ENCODE peak calls at places on chromosomes 12 and 14, in eight cellular contexts. One of them, this sample, is unnamed.

GRCh38 chr12:25701290-25701689 is 148.2 kb upstream of the LMNTD1 start:
- DNase-seq in ecto neural progenitor cell: no peak
- DNase-seq in AG10803: peak
- DNase-seq in cardiac fibroblast: peak
- DNase-seq in ovary: no peak
- DNase-seq in kidney epithelial cell: no peak
- DNase-seq in NCI-H82: no peak
- DNase-seq in amniotic stem cell: no peak
- DNase-seq in this sample: no peak

GRCh38 chr12:4134833-4135597 is 138.5 kb upstream of the CCND2 start:
- DNase-seq in ecto neural progenitor cell: peak
- DNase-seq in NCI-H82: no peak
- DNase-seq in amniotic stem cell: no peak
- DNase-seq in kidney epithelial cell: no peak
- DNase-seq in cardiac fibroblast: no peak
- DNase-seq in AG10803: no peak
- DNase-seq in ovary: no peak
- DNase-seq in this sample: no peak

GRCh38 chr14:52348796-52349195 is 34.7 kb downstream of the PTGER2 start:
- DNase-seq in amniotic stem cell: no peak
- DNase-seq in ovary: no peak
- DNase-seq in ecto neural progenitor cell: no peak
- DNase-seq in AG10803: peak
- DNase-seq in cardiac fibroblast: peak
- DNase-seq in kidney epithelial cell: no peak
- DNase-seq in NCI-H82: no peak
- DNase-seq in this sample: no peak

GRCh38 chr12:119156401-119156800 is 22.3 kb upstream of the HSPB8 start:
- DNase-seq in NCI-H82: no peak
- DNase-seq in kidney epithelial cell: no peak
- DNase-seq in amniotic stem cell: no peak
- DNase-seq in ovary: no peak
- DNase-seq in cardiac fibroblast: no peak
- DNase-seq in AG10803: no peak
- DNase-seq in ecto neural progenitor cell: peak
- DNase-seq in this sample: no peak

GRCh38 chr12:94994312-94994711 is 9.2 kb downstream of the NDUFA12 start:
- DNase-seq in kidney epithelial cell: peak
- DNase-seq in NCI-H82: no peak
- DNase-seq in amniotic stem cell: no peak
- DNase-seq in ovary: no peak
- DNase-seq in ecto neural progenitor cell: no peak
- DNase-seq in AG10803: peak
- DNase-seq in cardiac fibroblast: peak
- DNase-seq in this sample: no peak

GRCh38 chr12:130142736-130143135 is 19.5 kb upstream of the FZD10 start:
- DNase-seq in kidney epithelial cell: no peak
- DNase-seq in ecto neural progenitor cell: no peak
- DNase-seq in AG10803: no peak
- DNase-seq in cardiac fibroblast: no peak
- DNase-seq in ovary: no peak
- DNase-seq in amniotic stem cell: no peak
- DNase-seq in NCI-H82: no peak
- DNase-seq in this sample: no peak

GRCh38 chr12:120599672-120600537 is 18.7 kb upstream of the POP5 start:
- DNase-seq in kidney epithelial cell: no peak
- DNase-seq in cardiac fibroblast: no peak
- DNase-seq in NCI-H82: peak
- DNase-seq in AG10803: no peak
- DNase-seq in amniotic stem cell: no peak
- DNase-seq in ecto neural progenitor cell: no peak
- DNase-seq in ovary: no peak
- DNase-seq in this sample: no peak

GRCh38 chr14:54392131-54392859 is 4.5 kb upstream of the CDKN3 start:
- DNase-seq in cardiac fibroblast: no peak
- DNase-seq in ovary: no peak
- DNase-seq in amniotic stem cell: no peak
- DNase-seq in ecto neural progenitor cell: no peak
- DNase-seq in AG10803: no peak
- DNase-seq in NCI-H82: no peak
- DNase-seq in kidney epithelial cell: no peak
- DNase-seq in this sample: no peak

GRCh38 chr14:102049258-102050025 is 37.4 kb downstream of the HSP90AA1 start:
- DNase-seq in ecto neural progenitor cell: no peak
- DNase-seq in cardiac fibroblast: no peak
- DNase-seq in AG10803: no peak
- DNase-seq in amniotic stem cell: no peak
- DNase-seq in ovary: peak
- DNase-seq in NCI-H82: no peak
- DNase-seq in kidney epithelial cell: no peak
- DNase-seq in this sample: no peak

GRCh38 chr12:120515496-120515895 is 13.5 kb downstream of the COQ5 start:
- DNase-seq in cardiac fibroblast: no peak
- DNase-seq in AG10803: no peak
- DNase-seq in ovary: no peak
- DNase-seq in NCI-H82: no peak
- DNase-seq in kidney epithelial cell: no peak
- DNase-seq in amniotic stem cell: no peak
- DNase-seq in ecto neural progenitor cell: no peak
- DNase-seq in this sample: no peak